ENCODE peak calls at places on chromosomes 6 and 20, in six cellular contexts. G, X, P, T, R and H are unnamed samples.

GRCh38 chr20:62303327-62304226 is 780 bp downstream of the ADRM1 start:
- DNase-seq in G (no peak), X (no peak), P (peak), T (no peak), R (no peak), H (peak)

GRCh38 chr6:113595921-113596376 is 261.2 kb upstream of the MARCKS start:
- DNase-seq in G (no peak), X (no peak), P (no peak), T (no peak), R (no peak), H (no peak)

GRCh38 chr20:50543326-50543725 is 33.1 kb downstream of the PTPN1 start:
- DNase-seq in G (no peak), X (no peak), P (no peak), T (no peak), R (no peak), H (no peak)

GRCh38 chr6:25951296-25952032 is 11.1 kb upstream of the TRIM38 start:
- DNase-seq in G (no peak), X (no peak), P (no peak), T (no peak), R (no peak), H (no peak)

GRCh38 chr6:142192343-142192742 is 45.3 kb downstream of the VTA1 start:
- DNase-seq in G (no peak), X (no peak), P (no peak), T (no peak), R (no peak), H (no peak)

GRCh38 chr6:135675862-135676261 is 175.6 kb upstream of the PDE7B start:
- DNase-seq in G (peak), X (no peak), P (peak), T (no peak), R (no peak), H (peak)

GRCh38 chr6:39231386-39231785 is 2.1 kb upstream of the KCNK5 start:
- DNase-seq in G (no peak), X (no peak), P (no peak), T (no peak), R (no peak), H (no peak)

GRCh38 chr20:51153867-51154707 is 131.2 kb upstream of the KCNG1 start:
- DNase-seq in G (no peak), X (no peak), P (no peak), T (no peak), R (no peak), H (no peak)

GRCh38 chr6:153735761-153736160 is 303.3 kb upstream of the OPRM1 start:
- DNase-seq in G (no peak), X (no peak), P (no peak), T (no peak), R (no peak), H (no peak)

GRCh38 chr20:23692725-23693124 is 3.9 kb upstream of the CST4 start:
- DNase-seq in G (peak), X (no peak), P (no peak), T (no peak), R (no peak), H (no peak)

GRCh38 chr6:80690611-80691090 is 584.2 kb downstream of the BCKDHB start:
- DNase-seq in G (no peak), X (no peak), P (no peak), T (no peak), R (no peak), H (no peak)

GRCh38 chr6:53055873-53056272 is 9.3 kb upstream of the FBXO9 start:
- DNase-seq in G (no peak), X (no peak), P (no peak), T (no peak), R (no peak), H (no peak)

GRCh38 chr20:32336918-32337347 is 21.2 kb upstream of the ASXL1 start:
- DNase-seq in G (no peak), X (no peak), P (no peak), T (no peak), R (peak), H (peak)

GRCh38 chr6:34657307-34657978 is 39.1 kb downstream of the ILRUN start:
- DNase-seq in G (no peak), X (no peak), P (no peak), T (peak), R (no peak), H (no peak)

GRCh38 chr6:47157653-47158219 is 115.6 kb upstream of the ADGRF1 start:
- DNase-seq in G (peak), X (no peak), P (no peak), T (no peak), R (no peak), H (no peak)

GRCh38 chr6:91834813-91835212 is 1247.9 kb upstream of the MAP3K7 start:
- DNase-seq in G (no peak), X (no peak), P (no peak), T (no peak), R (no peak), H (no peak)

GRCh38 chr6:167962717-167963116 is 34.8 kb upstream of the KIF25 start:
- DNase-seq in G (no peak), X (no peak), P (no peak), T (no peak), R (no peak), H (no peak)

GRCh38 chr6:72761767-72762166 is 139.9 kb downstream of the KCNQ5 start:
- DNase-seq in G (no peak), X (no peak), P (no peak), T (no peak), R (no peak), H (no peak)

GRCh38 chr20:58102744-58103516 is 125.5 kb downstream of the ANKRD60 start:
- DNase-seq in G (no peak), X (no peak), P (no peak), T (no peak), R (no peak), H (no peak)

GRCh38 chr6:135358251-135358821 is 139.2 kb downstream of the AHI1 start:
- DNase-seq in G (peak), X (no peak), P (no peak), T (no peak), R (no peak), H (peak)

GRCh38 chr6:169073311-169073710 is 180.3 kb downstream of the THBS2 start:
- DNase-seq in G (no peak), X (no peak), P (no peak), T (no peak), R (no peak), H (no peak)

GRCh38 chr20:50169329-50169823 is 15.9 kb upstream of the PEDS1 start:
- DNase-seq in G (peak), X (peak), P (peak), T (peak), R (peak), H (peak)

GRCh38 chr6:36428911-36429310 is 13.7 kb downstream of the PXT1 start:
- DNase-seq in G (no peak), X (no peak), P (no peak), T (no peak), R (no peak), H (no peak)

GRCh38 chr6:14454467-14454763 is 336.8 kb downstream of the CD83 start:
- DNase-seq in G (no peak), X (no peak), P (no peak), T (no peak), R (no peak), H (no peak)

GRCh38 chr6:103872219-103872618 is 987.5 kb downstream of the HACE1 start:
- DNase-seq in G (no peak), X (no peak), P (no peak), T (no peak), R (no peak), H (no peak)

GRCh38 chr6:50925548-50925947 is 106.9 kb downstream of the TFAP2B start:
- DNase-seq in G (no peak), X (no peak), P (no peak), T (no peak), R (no peak), H (no peak)

GRCh38 chr6:52245425-52245824 is 1.1 kb upstream of the IL17F start:
- DNase-seq in G (no peak), X (no peak), P (no peak), T (no peak), R (no peak), H (no peak)

GRCh38 chr6:138643210-138643609 is 130.4 kb upstream of the CCDC28A start:
- DNase-seq in G (no peak), X (no peak), P (no peak), T (no peak), R (no peak), H (no peak)

GRCh38 chr6:145829950-145830349 is 15.4 kb upstream of the FBXO30 start:
- DNase-seq in G (no peak), X (no peak), P (no peak), T (no peak), R (no peak), H (no peak)